ENCODE peak calls at places on chromosome 3, in ten cellular contexts. X, D, C, Q, L, I, A, H, B and Y are unnamed samples.
A peak's percentile ranks its signal among the peaks of the same experiment; 100 is the strongest.

GRCh38 chr3:176579741-176580185 is 617.5 kb downstream of the TBL1XR1 start:
- DNase-seq in X (no peak), D (no peak), C (no peak), Q (no peak), L (no peak), I (no peak), A (no peak), H (no peak), B (no peak), Y (no peak)

GRCh38 chr3:49295489-49296058 is 18.5 kb upstream of the C3orf62 start:
- DNase-seq in X (peak; percentile 41), D (no peak), C (peak; percentile 32), Q (no peak), L (peak; percentile 39), I (peak; percentile 55), A (peak; percentile 22), H (peak; percentile 51), B (no peak), Y (no peak)

GRCh38 chr3:27428446-27428845 is 55.7 kb downstream of the SLC4A7 start:
- DNase-seq in X (no peak), D (no peak), C (no peak), Q (no peak), L (no peak), I (no peak), A (no peak), H (no peak), B (no peak), Y (no peak)

GRCh38 chr3:151169700-151170224 is 33.3 kb downstream of the GPR171 start:
- DNase-seq in X (no peak), D (no peak), C (no peak), Q (no peak), L (peak; percentile 64), I (no peak), A (no peak), H (no peak), B (peak; percentile 32), Y (no peak)

GRCh38 chr3:31091748-31092147 is 197.3 kb upstream of the GADL1 start:
- DNase-seq in X (no peak), D (no peak), C (no peak), Q (no peak), L (no peak), I (no peak), A (no peak), H (no peak), B (no peak), Y (no peak)

GRCh38 chr3:107264888-107265287 is 112.4 kb upstream of the CCDC54 start:
- DNase-seq in X (no peak), D (no peak), C (no peak), Q (no peak), L (peak; percentile 30), I (peak; percentile 50), A (no peak), H (no peak), B (no peak), Y (no peak)

GRCh38 chr3:115062412-115062956 is 84.6 kb downstream of the ZBTB20 start:
- DNase-seq in X (no peak), D (no peak), C (no peak), Q (no peak), L (no peak), I (no peak), A (no peak), H (no peak), B (no peak), Y (no peak)

GRCh38 chr3:4493931-4494806 is 1.0 kb downstream of the ITPR1 start:
- DNase-seq in X (peak; percentile 43), D (no peak), C (peak; percentile 38), Q (peak; percentile 34), L (no peak), I (peak; percentile 72), A (no peak), H (peak; percentile 8), B (peak; percentile 19), Y (no peak)

GRCh38 chr3:117103645-117104044 is 394.1 kb downstream of the TUSC7 start:
- DNase-seq in X (no peak), D (no peak), C (no peak), Q (no peak), L (no peak), I (no peak), A (no peak), H (no peak), B (no peak), Y (no peak)

GRCh38 chr3:87298111-87298718 is 21.8 kb upstream of the POU1F1 start:
- DNase-seq in X (peak; percentile 38), D (no peak), C (peak; percentile 55), Q (no peak), L (no peak), I (no peak), A (peak; percentile 46), H (peak; percentile 73), B (no peak), Y (no peak)

GRCh38 chr3:124964432-124964831 is 29.9 kb upstream of the MUC13 start:
- DNase-seq in X (no peak), D (no peak), C (no peak), Q (no peak), L (no peak), I (no peak), A (no peak), H (no peak), B (no peak), Y (no peak)

GRCh38 chr3:10783360-10784346 is 32.4 kb upstream of the SLC6A11 start:
- DNase-seq in X (peak; percentile 53), D (no peak), C (peak; percentile 67), Q (no peak), L (peak; percentile 15), I (peak; percentile 75), A (peak; percentile 28), H (peak; percentile 26), B (no peak), Y (no peak)

GRCh38 chr3:21995079-21995607 is 244.1 kb upstream of the ZNF385D start:
- DNase-seq in X (no peak), D (no peak), C (no peak), Q (no peak), L (no peak), I (no peak), A (no peak), H (no peak), B (no peak), Y (no peak)

GRCh38 chr3:97350976-97351375 is 413.6 kb upstream of the ARL6 start:
- DNase-seq in X (no peak), D (no peak), C (no peak), Q (no peak), L (no peak), I (no peak), A (no peak), H (no peak), B (no peak), Y (no peak)

GRCh38 chr3:38397320-38397719 is 50.7 kb downstream of the XYLB start:
- DNase-seq in X (peak; percentile 10), D (no peak), C (peak; percentile 86), Q (no peak), L (no peak), I (peak; percentile 89), A (no peak), H (no peak), B (no peak), Y (no peak)

DNA sequence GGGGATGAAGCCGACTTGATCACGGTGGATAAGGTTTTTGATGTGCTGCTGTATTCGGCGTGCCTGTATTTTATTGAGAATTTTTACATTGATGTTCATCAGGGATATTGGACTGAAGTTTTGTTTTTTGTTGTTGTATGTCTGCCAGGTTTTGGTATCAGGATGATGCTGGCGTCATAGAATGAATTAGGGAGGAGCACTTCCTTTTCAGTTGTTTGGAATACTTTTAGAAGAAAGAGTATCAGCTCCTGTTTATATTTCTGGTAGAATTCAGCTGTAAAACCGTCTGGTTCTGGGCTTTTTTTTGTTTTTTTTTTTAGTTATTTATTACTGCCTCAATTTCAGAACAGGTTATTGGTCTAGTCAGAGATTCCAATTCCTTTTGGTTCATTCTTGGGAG is 93.7 kb downstream of the SLC25A26 start:
- DNase-seq in X (no peak), D (no peak), C (no peak), Q (no peak), L (no peak), I (no peak), A (no peak), H (no peak), B (no peak), Y (no peak)
- H3K9me3 ChIP-seq in X (no peaks in the 10 kb centered on the region), D (no peaks in the 10 kb centered on the region), C (no peaks in the 10 kb centered on the region), Q (no peaks in the 10 kb centered on the region), L (no peaks in the 10 kb centered on the region), I (no peaks in the 10 kb centered on the region), A (no peaks in the 10 kb centered on the region), H (no peaks in the 10 kb centered on the region), B (no peaks in the 10 kb centered on the region), Y (no peaks in the 10 kb centered on the region)

GRCh38 chr3:20861454-20861853 is 675.4 kb upstream of the SGO1 start:
- DNase-seq in X (no peak), D (no peak), C (no peak), Q (no peak), L (peak; percentile 32), I (no peak), A (no peak), H (no peak), B (no peak), Y (no peak)
- H3K9me3 ChIP-seq in X (peaks cover 29% of the 10 kb centered on the region), D (no peaks in the 10 kb centered on the region), C (no peaks in the 10 kb centered on the region), Q (no peaks in the 10 kb centered on the region), L (no peaks in the 10 kb centered on the region), I (peaks cover 5% of the 10 kb centered on the region), A (peaks cover 22% of the 10 kb centered on the region), H (no peaks in the 10 kb centered on the region), B (no peaks in the 10 kb centered on the region), Y (no peaks in the 10 kb centered on the region)

GRCh38 chr3:6113338-6113737 is 747.6 kb upstream of the GRM7 start:
- DNase-seq in X (no peak), D (no peak), C (no peak), Q (no peak), L (peak; percentile 15), I (no peak), A (no peak), H (no peak), B (no peak), Y (no peak)

GRCh38 chr3:6110451-6110850 is 750.5 kb upstream of the GRM7 start:
- DNase-seq in X (no peak), D (no peak), C (no peak), Q (no peak), L (no peak), I (no peak), A (no peak), H (no peak), B (no peak), Y (no peak)

GRCh38 chr3:6108957-6109356 is 752.0 kb upstream of the GRM7 start:
- DNase-seq in X (no peak), D (no peak), C (no peak), Q (no peak), L (no peak), I (no peak), A (no peak), H (no peak), B (no peak), Y (no peak)

DNA sequence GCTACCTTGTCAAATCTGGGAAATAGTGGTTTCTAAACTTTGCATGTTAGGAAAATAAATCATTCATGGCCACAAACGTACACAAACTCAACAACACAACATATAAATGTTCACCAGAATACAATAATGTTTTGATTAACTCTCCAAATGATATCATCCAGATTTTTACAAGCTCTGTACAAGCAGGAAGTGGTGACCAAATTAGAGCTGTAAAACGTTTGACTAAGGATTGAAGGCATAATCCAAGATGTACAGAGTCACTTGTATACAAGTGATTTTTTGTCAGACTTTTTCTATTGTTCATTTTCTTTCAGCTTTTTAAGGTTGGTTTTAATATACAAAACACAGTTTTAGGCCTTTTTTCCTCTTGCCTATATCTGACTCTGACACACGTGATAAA is 748.4 kb upstream of the GRM7 start:
- DNase-seq in X (no peak), D (no peak), C (no peak), Q (no peak), L (no peak), I (no peak), A (no peak), H (no peak), B (no peak), Y (no peak)
- H3K9me3 ChIP-seq in X (no peaks in the 10 kb centered on the region), D (no peaks in the 10 kb centered on the region), C (no peaks in the 10 kb centered on the region), Q (no peaks in the 10 kb centered on the region), L (no peaks in the 10 kb centered on the region), I (no peaks in the 10 kb centered on the region), A (no peaks in the 10 kb centered on the region), H (no peaks in the 10 kb centered on the region), B (no peaks in the 10 kb centered on the region), Y (no peaks in the 10 kb centered on the region)

GRCh38 chr3:177983341-177983740 is 552.9 kb upstream of the KCNMB2 start:
- DNase-seq in X (no peak), D (no peak), C (no peak), Q (no peak), L (no peak), I (no peak), A (no peak), H (no peak), B (no peak), Y (no peak)
- H3K9me3 ChIP-seq in X (no peaks in the 10 kb centered on the region), D (no peaks in the 10 kb centered on the region), C (no peaks in the 10 kb centered on the region), Q (no peaks in the 10 kb centered on the region), L (no peaks in the 10 kb centered on the region), I (no peaks in the 10 kb centered on the region), A (no peaks in the 10 kb centered on the region), H (no peaks in the 10 kb centered on the region), B (no peaks in the 10 kb centered on the region), Y (no peaks in the 10 kb centered on the region)